ENCODE peak calls at places on chromosomes 1 and 21, in seven cellular contexts. B, W, F, G, Q, O and H are unnamed samples.
A peak's percentile ranks its signal among the peaks of the same experiment; 100 is the strongest.

GRCh38 chr1:85224734-85225623 is 24.2 kb upstream of the SYDE2 start:
- DNase-seq in B (no peak), W (no peak), F (peak; percentile 27), G (no peak), Q (no peak), O (no peak), H (peak; percentile 95)

GRCh38 chr1:181142096-181143043 is 53.9 kb downstream of the IER5 start:
- DNase-seq in B (peak; percentile 83), W (peak; percentile 84), F (peak; percentile 91), G (peak; percentile 92), Q (peak; percentile 90), O (peak; percentile 18), H (peak; percentile 84)

GRCh38 chr1:243501002-243501401 is 245.2 kb downstream of the SDCCAG8 start:
- DNase-seq in B (peak; percentile 78), W (no peak), F (no peak), G (no peak), Q (no peak), O (no peak), H (no peak)

GRCh38 chr1:226702318-226702956 is 36.6 kb downstream of the ITPKB start:
- DNase-seq in B (no peak), W (no peak), F (no peak), G (no peak), Q (no peak), O (no peak), H (peak; percentile 28)

GRCh38 chr1:23597635-23598388 is 38.5 kb upstream of the ID3 start:
- DNase-seq in B (no peak), W (no peak), F (no peak), G (no peak), Q (no peak), O (peak; percentile 77), H (peak; percentile 65)

GRCh38 chr1:39142394-39143060 is 62.0 kb upstream of the MACF1 start:
- DNase-seq in B (no peak), W (no peak), F (no peak), G (no peak), Q (no peak), O (no peak), H (peak; percentile 89)

GRCh38 chr1:41450747-41451285 is 33.7 kb downstream of the EDN2 start:
- DNase-seq in B (no peak), W (no peak), F (no peak), G (no peak), Q (no peak), O (no peak), H (no peak)

GRCh38 chr1:228415853-228416216 is 826 bp downstream of the TRIM17 start:
- DNase-seq in B (no peak), W (no peak), F (no peak), G (no peak), Q (no peak), O (no peak), H (no peak)

GRCh38 chr1:86756062-86756406 is 51.7 kb downstream of the SH3GLB1 start:
- DNase-seq in B (no peak), W (no peak), F (no peak), G (no peak), Q (no peak), O (no peak), H (peak; percentile 100)

GRCh38 chr1:202304370-202304769 is 37.4 kb downstream of the UBE2T start:
- DNase-seq in B (no peak), W (no peak), F (peak; percentile 41), G (no peak), Q (no peak), O (no peak), H (no peak)

GRCh38 chr1:47661065-47661464 is 223.2 kb downstream of the FOXD2 start:
- DNase-seq in B (no peak), W (no peak), F (no peak), G (no peak), Q (no peak), O (no peak), H (no peak)

GRCh38 chr21:27258756-27259429 is 292.0 kb upstream of the ADAMTS5 start:
- DNase-seq in B (no peak), W (no peak), F (no peak), G (no peak), Q (no peak), O (no peak), H (no peak)

GRCh38 chr1:39925727-39926342 is 24.1 kb upstream of the MYCL start:
- DNase-seq in B (peak; percentile 44), W (no peak), F (no peak), G (no peak), Q (no peak), O (no peak), H (no peak)

GRCh38 chr1:221100196-221100950 is 221.1 kb downstream of the HLX start:
- DNase-seq in B (peak; percentile 72), W (no peak), F (no peak), G (no peak), Q (no peak), O (no peak), H (no peak)

GRCh38 chr1:197519741-197520334 is 251.8 kb downstream of the CRB1 start:
- DNase-seq in B (peak; percentile 31), W (no peak), F (no peak), G (no peak), Q (peak; percentile 6), O (no peak), H (no peak)

GRCh38 chr1:87333692-87334347 is 5.1 kb downstream of the LMO4 start:
- DNase-seq in B (no peak), W (no peak), F (no peak), G (no peak), Q (peak; percentile 44), O (no peak), H (no peak)

GRCh38 chr1:236718328-236718727 is 32.0 kb downstream of the ACTN2 start:
- DNase-seq in B (no peak), W (no peak), F (no peak), G (no peak), Q (no peak), O (no peak), H (no peak)

GRCh38 chr1:25743164-25744139 is 56.5 kb upstream of the SELENON start:
- DNase-seq in B (no peak), W (no peak), F (peak; percentile 92), G (no peak), Q (no peak), O (no peak), H (peak; percentile 94)

GRCh38 chr1:39683591-39684312 is 7.5 kb downstream of the HPCAL4 start:
- DNase-seq in B (no peak), W (peak; percentile 43), F (no peak), G (peak; percentile 41), Q (no peak), O (no peak), H (no peak)